ENCODE peak calls at places on chromosomes 1 and 21, in six cellular contexts. Z is IMR-90, D is neuronal stem cell, N is mesendoderm, G is trophoblast cell, H is H1. V is an unnamed sample.

GRCh38 chr1:117758444-117759316 is 152.8 kb downstream of the TENT5C start:
- DNase-seq in Z (peak), H (peak), N (peak), G (peak), D (peak), V (peak)

GRCh38 chr1:168465942-168466702 is 77.7 kb downstream of the XCL2 start:
- DNase-seq in H (no peak), Z (peak), G (no peak), N (no peak), D (no peak), V (peak)

GRCh38 chr1:188715566-188715965 is 1762.1 kb downstream of the BRINP3 start:
- DNase-seq in D (no peak), N (peak), H (no peak), Z (no peak), G (peak), V (no peak)

GRCh38 chr1:41239988-41240610 is 2.0 kb downstream of the SCMH1 start:
- DNase-seq in G (peak), H (no peak), N (peak), Z (peak), D (no peak), V (peak)

GRCh38 chr1:168843950-168844349 is 114.9 kb upstream of the DPT start:
- DNase-seq in G (no peak), Z (no peak), H (no peak), D (no peak), N (no peak), V (no peak)

GRCh38 chr1:84672080-84672735 is 18.1 kb downstream of the SSX2IP start:
- DNase-seq in D (no peak), N (no peak), Z (no peak), G (no peak), H (no peak), V (no peak)

GRCh38 chr1:115669002-115669673 is 27.4 kb downstream of the VANGL1 start:
- DNase-seq in H (no peak), N (peak), G (peak), Z (peak), D (no peak), V (peak)

GRCh38 chr1:30903343-30904034 is 5.1 kb downstream of the SDC3 start:
- DNase-seq in N (peak), D (no peak), Z (peak), G (no peak), H (no peak), V (peak)

GRCh38 chr1:23344987-23345472 is 946 bp upstream of the HNRNPR start:
- DNase-seq in Z (no peak), D (no peak), H (no peak), N (peak), G (no peak), V (no peak)

GRCh38 chr1:33119050-33119449 is 38.1 kb downstream of the AZIN2 start:
- DNase-seq in D (no peak), G (no peak), H (no peak), Z (no peak), N (no peak), V (no peak)

GRCh38 chr1:113714606-113715269 is 44.5 kb downstream of the PHTF1 start:
- DNase-seq in D (no peak), H (no peak), G (no peak), N (peak), Z (no peak), V (no peak)

GRCh38 chr1:227416156-227416865 is 98.0 kb upstream of the CDC42BPA start:
- DNase-seq in H (no peak), D (no peak), N (no peak), G (peak), Z (peak), V (peak)

GRCh38 chr1:40782371-40782956 is 1.1 kb upstream of the KCNQ4 start:
- DNase-seq in D (no peak), H (no peak), G (no peak), N (peak), Z (no peak), V (peak)

GRCh38 chr1:183912265-183912886 is 107.5 kb downstream of the RGL1 start:
- DNase-seq in H (no peak), G (no peak), D (no peak), N (no peak), Z (no peak), V (no peak)

GRCh38 chr1:151606384-151606783 is 5.5 kb upstream of the SNX27 start:
- DNase-seq in D (no peak), N (peak), Z (peak), H (no peak), G (peak), V (no peak)

GRCh38 chr1:39142394-39143060 is 62.0 kb upstream of the MACF1 start:
- DNase-seq in G (peak), Z (no peak), N (peak), D (peak), H (no peak), V (no peak)
- H2AK5ac ChIP-seq in G (no peak), Z (peak), N (no peak), D (no peak), H (peak), V (peak)

GRCh38 chr1:101288491-101288944 is 51.7 kb downstream of the S1PR1 start:
- DNase-seq in D (peak), G (peak), Z (peak), H (no peak), N (peak), V (peak)

GRCh38 chr1:101290119-101290921 is 53.5 kb downstream of the S1PR1 start:
- DNase-seq in D (no peak), H (no peak), Z (no peak), G (peak), N (peak), V (no peak)

GRCh38 chr1:101290922-101291561 is 54.2 kb downstream of the S1PR1 start:
- DNase-seq in D (no peak), H (no peak), G (no peak), Z (no peak), N (no peak), V (no peak)

GRCh38 chr1:101293461-101294045 is 56.7 kb downstream of the S1PR1 start:
- DNase-seq in N (no peak), Z (peak), H (no peak), D (no peak), G (no peak), V (no peak)

GRCh38 chr1:101291562-101292035 is 54.8 kb downstream of the S1PR1 start:
- DNase-seq in D (no peak), N (peak), H (no peak), Z (peak), G (no peak), V (peak)
- H3K4me3 ChIP-seq in D (no peak), N (no peak), H (no peak), Z (no peak), G (no peak), V (no peak)

DNA sequence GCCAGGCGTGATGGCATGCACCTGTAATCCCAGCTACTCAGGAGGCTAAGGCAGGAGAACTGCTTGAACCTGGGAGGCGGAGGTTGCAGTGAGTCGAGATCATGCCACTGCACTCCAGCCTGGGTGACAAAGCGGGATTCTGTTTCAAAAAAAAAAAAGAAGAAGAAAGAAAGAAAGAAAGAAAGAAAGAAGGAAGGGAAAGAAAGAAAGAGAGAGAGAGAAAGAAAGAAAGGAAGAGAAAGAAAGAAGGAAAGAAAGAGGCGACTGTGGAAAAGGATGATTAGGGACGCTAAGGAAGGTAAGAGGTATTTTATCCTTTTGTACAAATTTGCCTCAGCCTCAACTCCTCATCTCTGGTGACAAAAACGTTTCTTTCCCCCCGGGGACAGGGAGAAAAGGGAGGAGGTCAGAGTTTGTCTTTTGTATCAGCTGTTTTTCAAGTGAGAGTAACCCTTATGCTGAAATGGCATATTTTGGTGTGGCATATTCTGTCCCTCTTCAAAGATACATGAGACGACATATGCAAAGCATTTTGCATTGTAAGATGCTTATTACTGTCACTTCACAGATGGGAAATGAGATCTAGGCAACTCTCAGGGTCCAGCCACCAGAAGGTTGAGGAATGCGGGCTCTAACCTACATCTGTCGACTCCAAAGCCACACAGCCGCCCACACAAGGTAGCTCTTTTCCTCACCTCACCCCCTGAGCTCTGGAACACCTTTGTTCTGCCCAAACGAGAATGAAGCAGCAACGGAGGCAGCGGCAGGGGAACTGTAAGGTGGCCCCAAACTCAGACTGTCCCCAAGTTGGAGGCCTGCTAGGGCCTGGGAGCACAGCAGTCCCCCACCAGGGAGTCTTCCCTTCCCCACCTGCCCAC is 38.0 kb downstream of the NUAK2 start:
- DNase-seq in Z (no peak), D (no peak), N (no peak), G (peak), H (no peak), V (no peak)
- H2AK5ac ChIP-seq in Z (peak), D (peak), N (no peak), G (peak), H (peak), V (peak)

GRCh38 chr1:247451388-247452010 is 6.4 kb downstream of the OR2B11 start:
- DNase-seq in D (no peak), G (no peak), N (no peak), Z (no peak), H (no peak), V (no peak)

GRCh38 chr1:247447162-247447909 is 10.6 kb downstream of the OR2B11 start:
- DNase-seq in G (no peak), Z (no peak), H (no peak), N (no peak), D (no peak), V (no peak)

GRCh38 chr1:247444571-247444970 is 13.3 kb downstream of the OR2B11 start:
- DNase-seq in N (no peak), G (no peak), H (no peak), D (no peak), Z (no peak), V (no peak)

GRCh38 chr1:247445775-247446364 is 12.0 kb downstream of the OR2B11 start:
- DNase-seq in D (no peak), H (no peak), N (no peak), Z (no peak), G (peak), V (no peak)

GRCh38 chr1:247448107-247448778 is 9.7 kb downstream of the OR2B11 start:
- DNase-seq in G (peak), N (peak), H (peak), D (peak), Z (peak), V (peak)
- H3K4me3 ChIP-seq in G (no peak), N (no peak), H (peak), D (peak), Z (peak), V (peak)

GRCh38 chr21:46220275-46220810 is 8.2 kb downstream of the LSS start:
- DNase-seq in N (no peak), G (no peak), H (no peak), Z (no peak), D (no peak), V (no peak)
- H2AK5ac ChIP-seq in N (no peak), G (no peak), H (no peak), Z (no peak), D (no peak), V (no peak)

GRCh38 chr1:163163861-163164582 is 38.7 kb downstream of the RGS5 start:
- DNase-seq in N (no peak), G (no peak), Z (peak), H (no peak), D (no peak), V (peak)

GRCh38 chr1:163165119-163165518 is 37.6 kb downstream of the RGS5 start:
- DNase-seq in N (no peak), H (no peak), G (no peak), Z (no peak), D (no peak), V (no peak)

GRCh38 chr1:163169553-163169952 is 33.2 kb downstream of the RGS5 start:
- DNase-seq in Z (no peak), D (no peak), G (no peak), H (no peak), N (no peak), V (no peak)

GRCh38 chr1:163168053-163168452 is 34.7 kb downstream of the RGS5 start:
- DNase-seq in G (peak), N (peak), Z (peak), H (no peak), D (no peak), V (peak)

DNA sequence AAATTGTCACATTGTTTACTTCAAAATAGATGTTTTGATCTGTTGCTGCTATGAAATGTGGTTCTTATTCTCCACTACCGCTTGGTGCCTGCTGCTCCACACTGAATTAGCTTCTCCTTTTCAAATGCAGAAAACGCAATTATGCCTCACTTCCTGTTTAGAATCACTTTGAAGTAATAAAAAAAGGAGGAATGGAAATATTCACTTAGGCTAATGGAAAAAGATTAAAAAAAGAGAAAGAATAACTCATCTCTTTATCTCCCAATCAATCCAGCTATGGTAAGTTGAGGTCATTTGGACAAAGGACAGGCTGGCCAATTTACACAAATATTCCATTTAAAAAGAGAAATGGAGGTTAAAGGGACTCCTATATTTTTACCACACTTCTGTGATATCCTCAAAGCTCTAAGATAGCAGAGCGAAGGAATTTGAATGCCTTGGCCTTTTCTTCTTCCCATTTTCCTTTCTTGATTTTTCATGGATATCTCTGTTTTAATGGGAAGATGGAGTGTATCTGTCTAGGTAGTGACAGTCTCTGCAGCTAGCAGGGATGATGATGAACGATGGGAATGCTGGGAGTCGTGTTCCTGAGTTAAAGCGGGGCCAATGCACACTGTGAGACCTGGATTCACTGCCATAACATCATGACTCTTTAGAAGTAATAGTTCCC is 35.7 kb downstream of the RGS5 start:
- DNase-seq in H (no peak), D (no peak), G (no peak), N (no peak), Z (peak), V (peak)
- H3K4me3 ChIP-seq in H (no peak), D (no peak), G (no peak), N (no peak), Z (no peak), V (no peak)

DNA sequence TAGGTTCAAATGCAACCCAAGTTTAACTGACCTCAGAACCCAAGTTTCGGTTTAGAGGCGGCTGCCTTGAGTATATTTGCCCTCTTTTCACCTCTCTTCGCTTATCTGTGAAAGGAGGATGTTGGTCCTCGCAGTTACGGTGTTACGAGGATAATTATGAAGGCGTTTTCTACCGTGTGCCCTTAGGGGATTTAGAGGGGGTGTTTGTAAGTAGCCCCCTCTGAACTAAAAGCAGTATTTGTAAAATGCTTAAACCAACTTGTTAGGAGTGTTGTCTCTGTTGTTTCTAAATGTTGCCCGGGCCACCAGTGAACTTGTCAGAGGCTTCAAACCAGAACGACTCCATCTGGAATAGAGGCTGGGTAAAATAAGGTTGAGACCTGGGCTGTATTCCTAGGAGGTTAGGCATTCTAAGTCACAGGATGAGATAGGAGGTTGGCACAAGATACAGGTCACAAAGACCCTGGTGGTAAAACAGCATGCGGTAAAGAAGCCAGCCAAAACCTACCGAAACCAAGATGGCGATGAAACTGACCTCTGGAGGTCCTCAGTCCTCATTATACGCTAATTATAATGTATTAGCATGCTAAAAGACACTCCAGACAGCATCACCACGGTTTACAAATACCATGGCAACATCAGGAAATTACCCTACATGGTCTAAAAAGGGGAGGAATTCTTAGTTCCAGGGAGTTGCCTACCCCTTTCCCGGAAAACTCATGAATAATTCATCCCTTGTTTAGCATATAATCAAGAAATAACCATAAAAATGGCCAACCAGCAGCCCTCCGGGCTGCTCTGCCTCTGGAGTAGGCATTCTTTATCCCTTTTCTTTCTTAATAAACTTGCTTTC is 1.0 kb upstream of the PSRC1 start:
- DNase-seq in N (peak), D (no peak), H (no peak), G (no peak), Z (no peak), V (no peak)
- H2AK5ac ChIP-seq in N (no peak), D (no peak), H (peak), G (no peak), Z (peak), V (peak)

GRCh38 chr1:3527774-3528173 is 73.3 kb downstream of the ARHGEF16 start:
- DNase-seq in N (no peak), G (no peak), D (no peak), Z (no peak), H (no peak), V (no peak)

GRCh38 chr1:3529099-3529729 is 74.7 kb downstream of the ARHGEF16 start:
- DNase-seq in H (no peak), D (no peak), N (no peak), Z (no peak), G (peak), V (no peak)

GRCh38 chr1:3530931-3531818 is 76.7 kb downstream of the ARHGEF16 start:
- DNase-seq in N (peak), D (peak), G (peak), Z (peak), H (peak), V (no peak)

GRCh38 chr1:3531928-3532327 is 77.5 kb downstream of the ARHGEF16 start:
- DNase-seq in N (no peak), G (no peak), D (no peak), H (no peak), Z (no peak), V (no peak)

DNA sequence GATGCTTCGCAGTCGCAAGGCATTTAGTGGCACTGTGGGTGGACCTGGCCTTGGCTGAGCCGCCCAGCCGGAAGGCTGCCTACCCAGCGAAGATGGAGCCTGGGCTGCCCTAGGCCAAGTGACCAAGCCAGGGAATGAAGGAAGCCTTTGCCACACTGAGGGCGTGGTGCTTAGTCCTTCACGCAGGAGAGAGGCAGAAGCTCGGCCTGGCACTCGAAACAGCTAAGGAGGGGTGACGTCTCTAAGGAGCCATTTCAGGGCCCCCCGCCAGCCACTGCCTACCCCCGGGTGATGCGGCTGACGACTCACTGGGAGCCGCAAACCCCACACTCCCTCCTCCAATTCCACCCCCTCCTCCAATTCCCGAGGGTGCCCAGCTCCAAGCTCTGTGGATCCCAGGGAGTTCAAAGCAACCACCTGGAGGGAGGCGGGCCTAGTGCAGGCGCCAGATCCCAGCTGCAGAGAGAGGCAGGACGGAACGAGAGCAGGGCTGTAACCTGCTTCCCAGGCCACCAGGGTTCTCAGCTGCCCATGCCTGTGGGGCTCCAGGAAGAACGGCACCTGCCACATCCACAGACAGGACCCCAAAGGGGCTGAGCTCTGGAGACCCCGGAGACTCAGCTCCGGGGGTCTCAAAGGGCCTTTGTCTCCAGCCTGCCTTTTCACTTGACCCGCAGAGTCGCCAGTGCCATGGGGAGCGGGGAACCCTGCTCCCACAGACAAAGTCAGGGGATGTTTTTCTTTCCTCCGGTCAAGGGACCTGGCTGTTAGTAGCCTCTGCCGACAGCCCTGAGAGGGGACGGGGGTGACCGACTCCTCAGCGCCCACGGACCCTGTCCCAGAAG is 75.8 kb downstream of the ARHGEF16 start:
- DNase-seq in D (no peak), Z (no peak), H (no peak), N (peak), G (peak), V (no peak)
- H3K4me3 ChIP-seq in D (peak), Z (peak), H (peak), N (peak), G (peak), V (peak)

GRCh38 chr1:171221665-171222591 is 26.4 kb upstream of the FMO1 start:
- DNase-seq in H (no peak), N (peak), D (no peak), G (peak), Z (peak), V (peak)
- H2AK5ac ChIP-seq in H (peak), N (no peak), D (peak), G (no peak), Z (peak), V (no peak)

V was measured in mesenchymal stem cell.